ENCODE peak calls at places on chromosomes 2 and 18, in eight cellular contexts. F is A549; G is left lung; B is thyroid gland; Q is SK-N-MC; S is tibial nerve; Z is CD8-positive, alpha-beta T cell; J is SK-N-SH. K is an unnamed sample. For H3K9me3, the result is how much of the 10 kb centered on the place peaks cover.

GRCh38 chr2:55611997-55612396 is 5.4 kb downstream of the PPP4R3B start:
- DNase-seq in B (no peak), F (no peak), G (no peak), S (no peak), J (no peak), Q (no peak), Z (no peak), K (no peak)

GRCh38 chr2:225526731-225527427 is 127.4 kb downstream of the NYAP2 start:
- DNase-seq in S (no peak), J (no peak), Z (no peak), G (no peak), Q (no peak), F (no peak), B (no peak), K (no peak)

GRCh38 chr18:55337908-55338521 is 250.0 kb downstream of the TCF4 start:
- DNase-seq in G (no peak), Q (no peak), Z (no peak), J (no peak), B (no peak), S (no peak), F (no peak), K (no peak)

GRCh38 chr2:3432067-3432466 is 52.6 kb downstream of the TRAPPC12 start:
- DNase-seq in J (no peak), Q (no peak), F (no peak), Z (no peak), S (no peak), B (no peak), G (no peak), K (no peak)

GRCh38 chr2:42101641-42102605 is 54.1 kb downstream of the PKDCC start:
- DNase-seq in Q (no peak), B (peak), J (no peak), S (peak), F (no peak), G (peak), Z (peak), K (peak)

GRCh38 chr2:146701183-146701582 is 1143.6 kb upstream of the ACVR2A start:
- DNase-seq in B (no peak), G (no peak), F (peak), Q (no peak), J (no peak), S (no peak), Z (no peak), K (no peak)

GRCh38 chr2:1450935-1451334 is 37.7 kb downstream of the TPO start:
- DNase-seq in G (no peak), S (no peak), B (no peak), J (no peak), F (no peak), Q (no peak), Z (no peak), K (no peak)

GRCh38 chr2:186977433-186978045 is 128.6 kb upstream of the ZSWIM2 start:
- DNase-seq in Z (no peak), J (no peak), B (no peak), Q (no peak), S (no peak), G (no peak), F (no peak), K (no peak)

GRCh38 chr2:112891333-112891950 is 19.5 kb upstream of the IL37 start:
- DNase-seq in J (no peak), B (peak), G (no peak), S (no peak), Z (no peak), F (no peak), Q (no peak), K (peak)

GRCh38 chr2:8753609-8754008 is 71.8 kb downstream of the ID2 start:
- DNase-seq in B (no peak), G (no peak), S (no peak), Q (no peak), F (no peak), J (no peak), Z (no peak), K (no peak)

GRCh38 chr2:237766334-237766733 is 32.2 kb upstream of the RBM44 start:
- DNase-seq in F (no peak), J (no peak), G (no peak), B (no peak), S (no peak), Z (no peak), Q (no peak), K (no peak)

GRCh38 chr2:209696836-209697711 is 74.6 kb upstream of the UNC80 start:
- DNase-seq in Z (no peak), J (no peak), F (no peak), B (no peak), S (no peak), G (no peak), Q (no peak), K (no peak)

GRCh38 chr2:195795879-195796278 is 138.9 kb downstream of the SLC39A10 start:
- DNase-seq in G (no peak), Q (no peak), J (no peak), F (peak), S (no peak), Z (no peak), B (no peak), K (no peak)

GRCh38 chr2:157480182-157480961 is 36.5 kb upstream of the CYTIP start:
- DNase-seq in Z (no peak), Q (no peak), S (peak), G (no peak), J (no peak), F (no peak), B (peak), K (no peak)

GRCh38 chr2:72533767-72534166 is 292.1 kb downstream of the EXOC6B start:
- DNase-seq in Q (no peak), Z (no peak), B (no peak), F (no peak), G (no peak), J (no peak), S (no peak), K (peak)

GRCh38 chr2:236673126-236673822 is 103.6 kb downstream of the ACKR3 start:
- DNase-seq in S (no peak), Z (peak), G (no peak), B (no peak), J (no peak), F (no peak), Q (no peak), K (no peak)

GRCh38 chr18:44198296-44199284 is 482.1 kb upstream of the SETBP1 start:
- DNase-seq in B (peak), F (no peak), J (peak), G (peak), Z (no peak), S (no peak), Q (no peak), K (no peak)

GRCh38 chr2:85177031-85177824 is 44.0 kb downstream of the TCF7L1 start:
- DNase-seq in Z (no peak), F (no peak), G (no peak), J (no peak), Q (no peak), B (no peak), S (no peak), K (no peak)

GRCh38 chr2:75518638-75519465 is 41.9 kb downstream of the EVA1A start:
- DNase-seq in S (no peak), Q (no peak), F (no peak), B (no peak), J (no peak), Z (no peak), G (no peak), K (no peak)

GRCh38 chr2:76387294-76387693 is 676.6 kb upstream of the GCFC2 start:
- DNase-seq in Z (no peak), Q (no peak), B (no peak), G (no peak), S (no peak), J (no peak), F (no peak), K (no peak)

GRCh38 chr2:236919209-236919608 is 166.5 kb upstream of the COPS8 start:
- DNase-seq in J (no peak), B (no peak), Z (no peak), S (no peak), Q (no peak), G (no peak), F (peak), K (no peak)

GRCh38 chr2:217551229-217551909 is 451.4 kb downstream of the TNS1 start:
- DNase-seq in Q (no peak), S (no peak), Z (no peak), F (peak), G (no peak), B (no peak), J (no peak), K (peak)

GRCh38 chr2:65435625-65436168 is 3.3 kb upstream of the SPRED2 start:
- DNase-seq in G (peak), J (peak), Z (no peak), F (peak), S (peak), B (peak), Q (no peak), K (peak)

GRCh38 chr2:233795735-233796171 is 17.6 kb downstream of the MROH2A start:
- DNase-seq in S (no peak), J (no peak), Z (peak), F (no peak), B (no peak), Q (no peak), G (no peak), K (peak)

GRCh38 chr18:79248495-79249078 is 147.1 kb upstream of the NFATC1 start:
- DNase-seq in J (no peak), Z (no peak), B (no peak), S (no peak), G (no peak), Q (no peak), F (no peak), K (no peak)

GRCh38 chr2:55966431-55967118 is 43.0 kb upstream of the EFEMP1 start:
- DNase-seq in B (peak), Q (no peak), G (peak), Z (no peak), S (peak), F (peak), J (no peak), K (no peak)

DNA sequence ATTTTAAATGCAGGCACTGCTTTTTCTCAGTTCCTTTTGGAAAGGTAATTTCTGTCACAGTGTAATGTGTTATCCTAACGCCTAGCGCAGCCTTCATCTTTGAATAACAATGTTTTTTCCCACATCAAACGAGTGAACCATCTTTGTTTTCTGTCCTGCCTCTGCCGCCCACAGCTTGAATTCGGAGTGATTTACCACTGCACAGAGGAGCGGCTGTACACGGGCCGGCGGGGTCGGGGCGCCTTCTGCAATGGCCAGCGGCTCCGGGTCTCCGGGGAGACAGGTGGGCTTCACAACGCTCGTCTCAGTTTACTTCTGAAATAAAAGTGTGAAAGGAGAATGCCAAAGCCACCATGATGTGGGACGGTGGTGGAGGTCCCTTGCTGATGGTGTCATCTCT is 32.8 kb downstream of the IMPA2 start:
- DNase-seq in F (no peak), J (no peak), B (no peak), Z (no peak), S (no peak), Q (no peak), G (no peak), K (no peak)
- H3K27ac ChIP-seq in F (no peak), J (no peak), B (peak), Z (no peak), S (peak), Q (no peak), G (no peak), K (no peak)

DNA sequence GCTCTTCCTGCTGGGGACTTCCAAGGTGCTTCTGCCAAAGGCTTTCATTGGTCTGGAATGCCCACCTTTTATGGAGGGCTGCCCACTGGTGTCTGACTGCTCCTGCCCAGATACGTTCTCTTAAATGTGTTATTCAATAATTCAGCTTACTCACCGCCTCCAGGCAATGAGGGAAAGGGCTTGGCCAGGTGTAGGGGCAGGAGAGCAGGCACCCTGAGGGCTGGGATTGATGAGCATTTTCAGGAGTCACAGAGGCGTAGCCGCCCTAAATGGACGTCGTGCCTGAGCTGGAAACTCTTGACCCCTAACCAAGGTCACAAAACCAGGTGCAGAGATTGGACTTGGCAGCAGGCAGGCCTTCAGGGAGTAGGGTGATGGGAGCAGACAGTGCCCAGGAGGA is 26.8 kb downstream of the MAL start:
- DNase-seq in Q (no peak), G (no peak), Z (no peak), B (peak), J (no peak), S (no peak), F (no peak), K (no peak)
- H3K9me3 ChIP-seq in Q (under half), G (under half), Z (under half), B (under half), J (under half), S (under half), F (under half), K (under half)

GRCh38 chr18:48934708-48935432 is 15.9 kb downstream of the SMAD7 start:
- DNase-seq in J (no peak), G (no peak), Q (no peak), B (no peak), F (no peak), Z (no peak), S (no peak), K (peak)
- H3K27ac ChIP-seq in J (peak), G (peak), Q (peak), B (peak), F (peak), Z (no peak), S (peak), K (peak)

GRCh38 chr18:74108460-74108859 is 39.2 kb downstream of the FBXO15 start:
- DNase-seq in F (no peak), G (no peak), J (no peak), S (no peak), B (no peak), Q (no peak), Z (no peak), K (no peak)
- H3K9me3 ChIP-seq in F (under half), G (under half), J (under half), S (under half), B (under half), Q (under half), Z (under half), K (under half)

GRCh38 chr2:140863713-140864112 is 1267.1 kb downstream of the LRP1B start:
- DNase-seq in Q (peak), F (peak), G (no peak), Z (no peak), B (no peak), J (peak), S (no peak), K (peak)
- H3K27ac ChIP-seq in Q (no peak), F (no peak), G (no peak), Z (no peak), B (no peak), J (no peak), S (no peak), K (no peak)

GRCh38 chr18:78080761-78081160 is 831.1 kb downstream of the GALR1 start:
- DNase-seq in G (no peak), B (no peak), F (no peak), Q (no peak), S (no peak), Z (no peak), J (no peak), K (no peak)

GRCh38 chr18:78082776-78083175 is 833.1 kb downstream of the GALR1 start:
- DNase-seq in G (no peak), J (no peak), S (no peak), F (no peak), B (no peak), Z (no peak), Q (no peak), K (no peak)

GRCh38 chr18:78086931-78087330 is 837.3 kb downstream of the GALR1 start:
- DNase-seq in F (no peak), G (no peak), J (no peak), S (no peak), Z (no peak), Q (no peak), B (no peak), K (no peak)

GRCh38 chr18:78087338-78087737 is 837.7 kb downstream of the GALR1 start:
- DNase-seq in Z (no peak), G (no peak), S (no peak), J (no peak), B (no peak), F (no peak), Q (no peak), K (no peak)

DNA sequence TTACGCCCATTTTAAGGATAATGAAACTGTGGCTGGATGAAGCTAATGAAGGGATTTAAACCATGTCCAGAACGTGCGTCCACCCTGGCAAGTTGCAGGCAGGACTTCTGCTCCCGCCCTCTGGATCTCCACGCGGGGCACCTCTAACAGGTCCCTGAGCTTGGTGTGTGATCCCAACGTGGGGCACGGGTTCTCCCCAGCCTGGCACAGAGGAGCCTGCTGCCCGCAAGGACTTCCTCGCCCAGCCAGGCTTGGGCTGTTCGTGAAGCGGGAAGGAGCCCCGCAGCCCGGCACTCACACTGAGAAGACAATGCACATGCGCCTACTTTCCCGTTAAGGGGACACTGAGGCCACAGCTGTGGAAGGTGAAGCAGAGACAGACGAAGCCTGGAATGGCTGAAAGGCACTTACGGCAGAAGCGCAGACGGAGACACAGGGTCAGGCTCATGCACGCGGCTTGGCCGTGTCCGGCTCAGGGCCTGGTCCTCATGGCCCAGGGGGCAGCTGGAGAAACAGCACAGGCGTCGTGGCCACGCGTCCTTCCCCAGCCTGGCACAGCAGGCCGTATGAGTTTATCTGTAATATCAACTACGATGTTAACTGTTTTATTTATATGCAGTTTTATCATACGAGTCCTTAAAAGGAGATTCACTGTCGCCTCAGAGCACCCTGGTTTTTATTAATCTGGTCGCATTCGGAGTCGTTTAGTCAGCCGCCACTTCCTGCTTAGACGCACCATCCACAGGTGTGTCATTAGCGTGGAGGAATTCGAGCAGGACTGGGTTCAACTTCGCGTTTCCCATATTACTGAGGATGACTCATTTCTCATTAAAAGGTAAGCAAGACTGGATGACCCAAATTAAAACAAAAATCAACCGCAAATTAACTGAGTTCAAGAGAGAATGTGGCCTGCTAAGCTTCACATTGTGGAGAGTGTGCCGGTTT is 835.9 kb downstream of the GALR1 start:
- DNase-seq in S (no peak), B (no peak), J (no peak), G (no peak), F (no peak), Z (no peak), Q (no peak), K (no peak)
- H3K9me3 ChIP-seq in S (under half), B (under half), J (under half), G (under half), F (under half), Z (under half), Q (under half), K (under half)

DNA sequence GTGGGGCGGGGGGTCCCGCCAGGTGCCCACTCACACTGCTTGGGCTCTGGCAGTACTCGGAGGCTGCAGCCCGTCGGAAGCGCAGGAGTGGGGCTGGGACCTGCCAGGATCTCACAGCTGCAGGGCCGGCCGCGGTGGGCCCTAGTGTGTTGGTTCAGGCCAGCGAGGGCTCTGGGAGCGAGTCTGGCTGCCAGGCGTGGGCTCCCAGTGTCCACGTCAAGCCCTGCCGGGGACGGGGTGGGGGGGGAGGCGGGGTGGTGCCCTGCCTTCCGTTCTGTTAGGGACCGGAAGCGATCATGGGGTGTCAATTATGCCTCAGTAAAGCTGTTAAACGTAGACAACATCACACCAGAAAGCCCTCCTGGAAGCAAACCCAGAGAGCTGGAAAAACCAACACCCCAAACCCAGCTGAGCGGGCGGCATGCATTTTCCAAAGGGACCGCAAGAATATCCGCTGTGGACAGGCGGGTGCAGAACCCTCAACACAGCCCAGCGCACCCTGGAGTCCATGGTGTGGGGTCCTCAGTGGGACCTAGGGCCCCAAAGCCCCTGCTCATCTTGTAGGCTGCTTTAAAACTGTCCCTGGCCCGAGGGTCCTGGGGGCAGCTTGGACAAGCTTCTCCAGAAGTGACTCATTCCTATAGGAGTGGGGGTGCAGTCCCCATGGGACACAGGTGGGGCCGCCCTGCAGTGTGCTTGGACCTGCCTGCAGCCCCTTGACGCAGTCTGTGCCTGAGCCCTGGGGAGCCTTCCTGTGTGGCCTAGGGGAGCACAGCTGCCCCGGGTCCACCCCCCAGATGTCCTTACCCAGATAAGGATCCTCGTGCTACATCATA is 1.3 kb upstream of the HS6ST1 start:
- DNase-seq in Z (peak), G (peak), J (peak), B (no peak), F (no peak), Q (no peak), S (no peak), K (no peak)
- H3K27ac ChIP-seq in Z (no peak), G (no peak), J (no peak), B (no peak), F (no peak), Q (no peak), S (no peak), K (no peak)

GRCh38 chr2:133789743-133790142 is 221.5 kb upstream of the NCKAP5 start:
- DNase-seq in B (no peak), Q (no peak), J (no peak), G (no peak), S (no peak), F (no peak), Z (no peak), K (no peak)
- H3K9me3 ChIP-seq in B (under half), Q (under half), J (under half), G (under half), S (under half), F (under half), Z (under half), K (under half)

DNA sequence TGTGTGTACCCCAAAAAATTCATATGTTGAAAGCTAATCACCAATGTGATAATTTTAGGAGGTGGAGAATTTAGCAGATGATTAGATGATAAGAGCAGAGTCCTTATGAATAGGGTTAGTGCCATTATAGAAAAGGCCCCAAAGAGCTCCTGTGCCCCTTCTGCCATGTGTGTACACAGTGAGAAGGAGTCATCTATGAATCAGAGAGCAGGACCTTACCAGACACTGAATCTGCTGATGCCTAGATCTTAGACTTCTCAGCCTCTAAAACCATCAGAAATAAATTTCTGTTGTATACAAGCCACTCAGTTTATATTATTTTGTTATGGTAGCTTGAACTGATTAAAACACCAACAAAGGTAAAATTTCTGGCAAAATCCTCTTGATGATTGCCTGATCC is 560.0 kb upstream of the CDH2 start:
- DNase-seq in S (no peak), Q (no peak), B (no peak), G (no peak), F (no peak), Z (no peak), J (no peak), K (no peak)
- H3K27ac ChIP-seq in S (no peak), Q (no peak), B (no peak), G (no peak), F (peak), Z (no peak), J (peak), K (no peak)